ENCODE peak calls at places on chromosomes 13 and 19, in five cellular contexts. U is NB4, M is retinal pigment epithelial cell, T is psoas muscle, K is skeletal muscle cell. B is an unnamed sample.

GRCh38 chr13:36344886-36345437 is 1.2 kb downstream of the SPART start:
- DNase-seq in U (peak), M (no peak), T (no peak), K (no peak), B (no peak)

GRCh38 chr13:23578411-23579071 is 8.3 kb downstream of the TNFRSF19 start:
- DNase-seq in U (peak), M (peak), T (peak), K (peak), B (peak)

GRCh38 chr13:27712421-27712820 is 79.9 kb upstream of the GSX1 start:
- DNase-seq in U (peak), M (no peak), T (no peak), K (no peak), B (no peak)

GRCh38 chr13:49023441-49023840 is 47.7 kb downstream of the FNDC3A start:
- DNase-seq in U (no peak), M (no peak), T (no peak), K (peak), B (no peak)

GRCh38 chr19:32691291-32691951 is at the start of gene NUDT19:
- DNase-seq in U (peak), M (peak), T (peak), K (no peak), B (no peak)

GRCh38 chr13:30997697-30998547 is 65.5 kb downstream of the TEX26 start:
- DNase-seq in U (no peak), M (no peak), T (no peak), K (no peak), B (no peak)

GRCh38 chr19:55370305-55370988 is at the start of gene IL11:
- DNase-seq in U (no peak), M (no peak), T (no peak), K (no peak), B (no peak)

GRCh38 chr19:8321760-8322637 is 703 bp downstream of the RPS28 start:
- DNase-seq in U (peak), M (no peak), T (no peak), K (no peak), B (no peak)

GRCh38 chr13:110610955-110611595 is 4.3 kb upstream of the NAXD start:
- DNase-seq in U (no peak), M (no peak), T (no peak), K (no peak), B (no peak)

GRCh38 chr13:36282818-36283432 is 14.7 kb downstream of the CCDC169 start:
- DNase-seq in U (peak), M (no peak), T (no peak), K (no peak), B (no peak)

GRCh38 chr19:18617562-18617961 is 4.9 kb downstream of the TMEM59L start:
- DNase-seq in U (no peak), M (no peak), T (no peak), K (no peak), B (no peak)

GRCh38 chr13:96104516-96104915 is 14.6 kb downstream of the HS6ST3 start:
- DNase-seq in U (no peak), M (no peak), T (no peak), K (no peak), B (no peak)

GRCh38 chr13:69094485-69094884 is 1013.1 kb upstream of the ATXN8OS start:
- DNase-seq in U (no peak), M (no peak), T (no peak), K (no peak), B (no peak)

GRCh38 chr13:99782669-99783068 is 188.9 kb downstream of the ZIC5 start:
- DNase-seq in U (no peak), M (no peak), T (no peak), K (no peak), B (no peak)

GRCh38 chr13:38875186-38875875 is 115.3 kb downstream of the STOML3 start:
- DNase-seq in U (no peak), M (no peak), T (no peak), K (no peak), B (no peak)

GRCh38 chr19:8343483-8343844 is 402 bp upstream of the KANK3 start:
- DNase-seq in U (no peak), M (no peak), T (no peak), K (no peak), B (no peak)

GRCh38 chr19:49786432-49786831 is 19.6 kb downstream of the AP2A1 start:
- DNase-seq in U (no peak), M (peak), T (no peak), K (no peak), B (no peak)

GRCh38 chr13:24651718-24652345 is 28.4 kb upstream of the ATP12A start:
- DNase-seq in U (no peak), M (no peak), T (no peak), K (no peak), B (no peak)

GRCh38 chr19:3881272-3882040 is 971 bp downstream of the ATCAY start:
- DNase-seq in U (peak), M (no peak), T (no peak), K (no peak), B (no peak)

GRCh38 chr13:46386996-46387851 is at the start of gene RUBCNL:
- DNase-seq in U (peak), M (no peak), T (peak), K (no peak), B (no peak)

GRCh38 chr19:6580313-6580712 is 10.6 kb downstream of the CD70 start:
- DNase-seq in U (peak), M (no peak), T (no peak), K (no peak), B (no peak)

GRCh38 chr13:30009411-30009810 is 159.0 kb upstream of the UBL3 start:
- DNase-seq in U (no peak), M (no peak), T (no peak), K (no peak), B (no peak)

GRCh38 chr13:30870916-30871712 is 35.0 kb upstream of the MEDAG start:
- DNase-seq in U (no peak), M (no peak), T (no peak), K (no peak), B (no peak)

GRCh38 chr19:35088514-35088913 is 27.1 kb upstream of the FXYD3 start:
- DNase-seq in U (peak), M (no peak), T (no peak), K (peak), B (no peak)

GRCh38 chr13:99505814-99506269 is 4.6 kb downstream of the TM9SF2 start:
- DNase-seq in U (peak), M (no peak), T (no peak), K (no peak), B (no peak)

GRCh38 chr13:45518525-45519235 is 53.9 kb downstream of the COG3 start:
- DNase-seq in U (no peak), M (no peak), T (no peak), K (peak), B (no peak)

GRCh38 chr19:9565900-9566705 is 18.2 kb downstream of the ZNF121 start:
- DNase-seq in U (peak), M (no peak), T (no peak), K (no peak), B (no peak)

GRCh38 chr19:53537126-53537522 is 821 bp upstream of the ZNF331 start:
- DNase-seq in U (peak), M (no peak), T (no peak), K (no peak), B (no peak)

GRCh38 chr19:16153582-16154336 is 10.3 kb downstream of the HSH2D start:
- DNase-seq in U (peak), M (no peak), T (no peak), K (no peak), B (no peak)

GRCh38 chr13:31046711-31047279 is 114.3 kb downstream of the TEX26 start:
- DNase-seq in U (no peak), M (peak), T (peak), K (peak), B (no peak)

GRCh38 chr19:20612711-20613316 is 47.2 kb upstream of the ZNF737 start:
- DNase-seq in U (no peak), M (no peak), T (no peak), K (no peak), B (no peak)

GRCh38 chr19:22427587-22428298 is 5.6 kb upstream of the ZNF98 start:
- DNase-seq in U (no peak), M (no peak), T (no peak), K (no peak), B (peak)

GRCh38 chr19:6423499-6424189 is 967 bp downstream of the KHSRP start:
- DNase-seq in U (peak), M (no peak), T (no peak), K (peak), B (peak)

GRCh38 chr19:27906081-27906480 is 1306.9 kb downstream of the UQCRFS1 start:
- DNase-seq in U (no peak), M (no peak), T (no peak), K (no peak), B (no peak)

GRCh38 chr13:20182231-20182846 is 10.4 kb downstream of the GJB2 start:
- DNase-seq in U (peak), M (no peak), T (no peak), K (peak), B (peak)

GRCh38 chr13:62931901-62932883 is 1516.5 kb upstream of the PCDH20 start:
- DNase-seq in U (no peak), M (no peak), T (no peak), K (peak), B (no peak)

GRCh38 chr13:85277753-85278152 is 521.5 kb downstream of the SLITRK6 start:
- DNase-seq in U (no peak), M (peak), T (no peak), K (no peak), B (no peak)

DNA sequence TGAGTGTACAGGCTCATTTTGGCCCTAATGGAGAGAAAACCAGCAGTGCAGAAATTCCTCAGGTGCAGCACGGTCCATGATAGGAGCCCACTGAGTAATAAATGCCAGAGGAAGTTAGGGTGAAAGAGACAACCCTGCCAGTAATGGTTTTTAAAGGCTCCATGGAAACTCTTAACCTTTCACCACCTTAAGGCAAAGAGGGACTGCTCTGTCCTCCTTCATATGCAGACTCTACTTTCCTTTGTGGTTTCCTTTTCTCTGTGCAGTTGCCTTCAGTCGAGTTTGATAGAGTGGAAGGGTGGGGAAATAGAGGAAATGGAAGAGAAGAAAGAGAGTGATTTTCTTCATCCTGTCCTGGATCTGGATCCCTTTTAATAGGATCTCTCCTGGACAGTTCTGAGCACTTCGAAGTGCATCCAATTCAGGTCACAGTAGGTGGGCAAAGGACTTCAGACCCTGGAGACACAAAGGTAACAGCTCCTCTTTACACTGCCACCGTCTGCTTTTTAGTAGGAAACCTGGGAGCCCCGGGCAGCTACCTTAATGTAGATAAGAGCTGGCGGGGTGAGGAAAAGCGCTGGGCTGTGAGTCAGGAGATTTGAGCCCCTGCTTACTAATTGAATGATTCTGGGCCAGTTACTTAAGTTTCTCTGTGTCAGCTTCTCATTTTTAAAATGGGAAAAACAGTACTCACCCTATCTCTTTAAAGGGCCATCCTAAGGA is 294.8 kb downstream of the KCNRG start:
- DNase-seq in U (no peak), M (no peak), T (no peak), K (no peak), B (no peak)
- H3K4me3 ChIP-seq in U (no peak), M (no peak), T (no peak), K (no peak), B (no peak)

DNA sequence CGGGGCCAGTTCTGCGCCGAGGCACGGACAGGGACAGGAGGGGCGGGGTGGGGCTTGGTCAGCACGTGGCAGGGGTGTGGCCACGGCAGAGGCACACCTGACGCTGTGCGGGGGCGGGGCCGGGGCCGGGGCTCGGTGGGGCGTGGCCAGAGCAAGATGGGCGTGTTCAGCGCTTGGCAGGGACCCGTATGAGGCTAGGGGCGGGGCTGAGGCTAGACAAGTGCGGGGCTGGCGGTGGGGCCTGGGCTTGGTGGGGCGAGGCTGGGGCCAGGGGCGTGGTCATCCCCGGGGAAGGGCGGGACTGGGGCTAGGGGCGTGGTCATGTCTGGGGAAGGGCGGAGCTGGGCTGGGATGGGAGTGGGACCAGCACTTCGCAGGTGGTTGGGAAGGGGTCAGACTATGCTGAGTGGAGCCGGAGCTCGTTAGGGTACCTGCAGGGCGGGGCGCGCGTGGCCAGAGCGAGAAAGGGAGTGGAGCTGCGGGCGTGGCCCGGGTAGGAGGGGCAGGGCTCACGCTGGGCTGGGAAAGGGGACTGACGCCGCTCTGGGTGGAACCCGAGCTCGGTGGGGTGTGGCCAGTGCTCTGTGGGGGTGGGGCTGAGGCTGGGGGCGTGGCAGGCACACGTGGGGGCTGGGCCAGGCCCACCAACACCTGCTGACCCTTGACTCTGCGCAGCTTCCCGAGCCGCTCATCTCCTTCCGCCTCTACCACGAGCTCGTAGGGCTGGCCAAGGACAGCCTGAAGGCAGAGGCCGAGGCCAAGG is 12.8 kb downstream of the POLR2E start:
- DNase-seq in U (peak), M (no peak), T (no peak), K (no peak), B (peak)
- H3K4me3 ChIP-seq in U (no peak), M (no peak), T (peak), K (peak), B (peak)

GRCh38 chr13:87999141-87999765 is 328.1 kb downstream of the SLITRK5 start:
- DNase-seq in U (no peak), M (peak), T (no peak), K (peak), B (no peak)
- H3K4me3 ChIP-seq in U (no peak), M (no peak), T (no peak), K (no peak), B (no peak)

DNA sequence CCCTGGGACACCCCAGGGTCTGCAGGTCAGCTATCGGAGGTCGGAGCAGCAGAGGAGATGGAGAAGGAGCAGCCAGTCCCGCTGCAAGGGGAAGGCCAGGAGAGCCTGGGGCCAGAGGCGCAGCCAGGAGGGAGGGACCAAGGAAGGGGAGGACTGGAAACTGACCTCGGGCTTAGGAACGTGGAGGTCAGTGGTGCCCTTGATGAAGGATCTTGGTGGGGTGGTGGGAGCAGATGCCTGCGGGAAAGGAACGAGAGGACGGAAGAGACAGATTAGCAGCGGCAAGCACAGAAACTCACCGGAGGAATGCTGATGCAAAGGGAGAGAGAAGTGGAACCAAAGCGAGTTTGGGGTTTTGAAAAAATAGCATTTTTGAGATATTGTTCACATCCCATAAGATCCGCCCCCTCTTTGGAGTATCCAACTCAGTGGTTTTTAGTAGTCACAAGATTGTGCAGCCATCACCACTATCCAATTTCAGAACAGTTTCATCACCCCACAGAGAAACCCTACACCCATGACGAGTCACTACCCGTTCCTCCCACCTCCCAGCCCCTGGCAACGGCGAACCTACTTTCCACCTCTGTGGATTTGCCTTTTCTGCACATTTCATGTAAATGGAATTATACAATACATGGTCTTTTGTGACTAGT is 22.1 kb downstream of the PLEKHF1 start:
- DNase-seq in U (peak), M (peak), T (peak), K (peak), B (no peak)
- H3K4me3 ChIP-seq in U (no peak), M (no peak), T (peak), K (peak), B (no peak)

GRCh38 chr19:48637449-48637947 is 319 bp upstream of the DBP start:
- DNase-seq in U (peak), M (peak), T (peak), K (peak), B (peak)
- H3K4me3 ChIP-seq in U (peak), M (peak), T (peak), K (peak), B (peak)

DNA sequence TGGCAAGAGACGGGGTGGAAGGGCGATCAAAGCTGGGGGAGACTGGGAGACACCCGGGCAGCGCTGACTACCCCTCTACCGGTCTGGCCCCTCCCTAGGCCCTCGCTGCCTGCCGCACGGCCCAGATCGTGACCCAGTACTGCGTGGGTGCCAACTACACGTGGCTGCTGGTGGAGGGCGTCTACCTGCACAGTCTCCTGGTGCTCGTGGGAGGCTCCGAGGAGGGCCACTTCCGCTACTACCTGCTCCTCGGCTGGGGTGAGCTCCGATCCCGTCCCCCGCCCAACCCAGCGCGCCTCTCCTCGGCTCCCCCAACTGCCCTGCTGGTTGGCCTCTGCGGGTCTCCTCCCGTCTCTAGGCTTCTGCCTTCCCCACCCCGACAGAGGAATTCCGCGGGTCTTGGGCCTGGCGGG is 8.8 kb downstream of the GIPR start:
- DNase-seq in U (no peak), M (no peak), T (no peak), K (no peak), B (no peak)
- H3K4me3 ChIP-seq in U (no peak), M (peak), T (peak), K (peak), B (peak)

GRCh38 chr19:11420894-11421606 is 1.9 kb upstream of the RGL3 start:
- DNase-seq in U (no peak), M (no peak), T (peak), K (no peak), B (no peak)
- H3K4me3 ChIP-seq in U (no peak), M (peak), T (peak), K (peak), B (peak)

GRCh38 chr19:40506099-40506498 is 39.3 kb downstream of the SPTBN4 start:
- DNase-seq in U (no peak), M (no peak), T (no peak), K (no peak), B (no peak)
- H3K4me3 ChIP-seq in U (no peak), M (no peak), T (no peak), K (no peak), B (no peak)

DNA sequence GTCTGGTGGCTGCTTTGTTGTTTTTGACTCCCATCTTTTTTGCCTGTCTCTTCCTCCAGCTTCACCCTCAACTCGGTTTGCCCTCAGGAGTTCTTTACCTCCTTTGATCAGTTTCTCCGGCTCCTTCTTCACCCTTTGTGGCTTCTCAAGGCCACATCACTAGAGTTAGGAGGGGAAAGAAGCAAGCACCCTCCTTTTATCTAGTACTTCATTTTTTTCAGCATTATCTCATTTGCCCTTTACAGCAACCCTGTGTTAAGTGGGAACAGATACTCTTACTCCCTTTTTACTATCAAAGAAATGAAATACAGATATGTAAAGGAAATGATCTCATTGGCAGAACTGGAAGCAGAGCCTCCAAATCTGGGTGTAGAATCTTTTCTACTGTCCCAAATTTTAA is 26.9 kb downstream of the RAP2A start:
- DNase-seq in U (no peak), M (no peak), T (no peak), K (no peak), B (no peak)
- H3K4me3 ChIP-seq in U (no peak), M (no peak), T (no peak), K (no peak), B (no peak)

B was measured in NT2/D1.